ENCODE peak calls at places on chromosomes 16 and 17, in ten cellular contexts. V is NCI-H1694; S is MCF 10A; D is RWPE1; M is stimulated activated naive CD8-positive, alpha-beta T cell treated with anti-CD3 and anti-CD28 coated beads, Interleukin-15, amount 100 ng/mL, for 72 hours; W is ascending aorta; F is stimulated activated CD4-positive, alpha-beta T cell treated with anti-CD3 and anti-CD28 coated beads, TNF-alpha, amount 100 ng/mL, for 48 hours; J is epithelial cell of proximal tubule; T is activated CD4-positive, alpha-beta T cell treated with anti-CD3 and anti-CD28 coated beads for 24 hours; X is stimulated activated CD8-positive, alpha-beta memory T cell treated with anti-CD3 and anti-CD28 coated beads, Interleukin-4, amount 100 ng/mL, for 1 hour. G is an unnamed sample.

GRCh38 chr17:82200743-82201497 is 11.7 kb downstream of the CCDC57 start:
- DNase-seq in V (no peak), S (no peak), D (no peak), M (peak), W (no peak), F (no peak), J (no peak), T (peak), X (no peak), G (peak)

GRCh38 chr17:66441012-66441703 is 138.7 kb downstream of the PRKCA start:
- DNase-seq in V (no peak), S (peak), D (no peak), M (no peak), W (no peak), F (no peak), J (no peak), T (no peak), X (no peak), G (no peak)

GRCh38 chr16:30069575-30070462 is 4.3 kb downstream of the ALDOA start:
- DNase-seq in V (no peak), S (no peak), D (no peak), M (no peak), W (no peak), F (no peak), J (no peak), T (no peak), X (no peak), G (no peak)

GRCh38 chr16:60432472-60432871 is 1603.8 kb downstream of the CDH8 start:
- DNase-seq in V (no peak), S (no peak), D (no peak), M (no peak), W (no peak), F (no peak), J (no peak), T (no peak), X (no peak), G (no peak)

GRCh38 chr16:4450921-4451619 is 23.4 kb downstream of the NMRAL1 start:
- DNase-seq in V (peak), S (no peak), D (no peak), M (no peak), W (no peak), F (no peak), J (no peak), T (no peak), X (no peak), G (no peak)

GRCh38 chr17:41687828-41688640 is 651 bp upstream of the EIF1 start:
- DNase-seq in V (peak), S (peak), D (peak), M (peak), W (no peak), F (no peak), J (no peak), T (no peak), X (peak), G (peak)

GRCh38 chr17:6755281-6755680 is 565 bp upstream of the XAF1 start:
- DNase-seq in V (no peak), S (no peak), D (no peak), M (no peak), W (peak), F (no peak), J (no peak), T (no peak), X (no peak), G (no peak)

GRCh38 chr17:80187090-80187489 is 17.3 kb downstream of the CARD14 start:
- DNase-seq in V (no peak), S (peak), D (peak), M (no peak), W (no peak), F (no peak), J (no peak), T (no peak), X (no peak), G (no peak)

GRCh38 chr16:56637814-56638750 is at the start of gene MT1A:
- DNase-seq in V (no peak), S (no peak), D (no peak), M (no peak), W (peak), F (no peak), J (no peak), T (no peak), X (no peak), G (no peak)

GRCh38 chr17:55672585-55673501 is 49.8 kb downstream of the TMEM100 start:
- DNase-seq in V (no peak), S (peak), D (no peak), M (no peak), W (no peak), F (no peak), J (no peak), T (no peak), X (no peak), G (no peak)

GRCh38 chr16:67268136-67268579 is 11.2 kb upstream of the PLEKHG4 start:
- DNase-seq in V (no peak), S (peak), D (no peak), M (no peak), W (peak), F (no peak), J (no peak), T (no peak), X (no peak), G (no peak)

GRCh38 chr17:5050281-5050680 is 15.1 kb upstream of the SLC52A1 start:
- DNase-seq in V (no peak), S (no peak), D (no peak), M (no peak), W (no peak), F (no peak), J (no peak), T (no peak), X (no peak), G (no peak)

GRCh38 chr16:89171216-89172170 is at the start of gene CDH15:
- DNase-seq in V (peak), S (peak), D (peak), M (peak), W (peak), F (peak), J (no peak), T (peak), X (peak), G (peak)

GRCh38 chr17:51258756-51259573 is 884 bp downstream of the MBTD1 start:
- DNase-seq in V (no peak), S (no peak), D (peak), M (no peak), W (no peak), F (no peak), J (no peak), T (no peak), X (no peak), G (no peak)

GRCh38 chr16:9489823-9490467 is 398.5 kb downstream of the HAPSTR1 start:
- DNase-seq in V (no peak), S (no peak), D (no peak), M (no peak), W (no peak), F (no peak), J (no peak), T (no peak), X (no peak), G (no peak)

GRCh38 chr16:70267516-70267915 is 15.8 kb upstream of the EXOSC6 start:
- DNase-seq in V (peak), S (peak), D (no peak), M (no peak), W (no peak), F (no peak), J (no peak), T (no peak), X (no peak), G (no peak)

GRCh38 chr16:30444231-30445148 is 1.2 kb downstream of the SEPHS2 start:
- DNase-seq in V (no peak), S (no peak), D (no peak), M (no peak), W (no peak), F (no peak), J (no peak), T (no peak), X (no peak), G (no peak)

GRCh38 chr17:66711936-66712335 is 123.0 kb upstream of the CACNG5 start:
- DNase-seq in V (no peak), S (peak), D (peak), M (no peak), W (peak), F (no peak), J (no peak), T (no peak), X (no peak), G (no peak)

GRCh38 chr16:5900046-5900445 is 802.5 kb upstream of the EEF2KMT start:
- DNase-seq in V (no peak), S (no peak), D (no peak), M (no peak), W (no peak), F (no peak), J (no peak), T (no peak), X (no peak), G (no peak)

GRCh38 chr16:81752225-81752875 is 26.7 kb upstream of the PLCG2 start:
- DNase-seq in V (no peak), S (no peak), D (no peak), M (no peak), W (peak), F (no peak), J (no peak), T (no peak), X (no peak), G (peak)

GRCh38 chr16:4239682-4240175 is 2.2 kb downstream of the SRL start:
- DNase-seq in V (no peak), S (no peak), D (no peak), M (no peak), W (no peak), F (no peak), J (no peak), T (no peak), X (no peak), G (no peak)

GRCh38 chr16:64416232-64417010 is 705.4 kb downstream of the CDH11 start:
- DNase-seq in V (no peak), S (peak), D (no peak), M (no peak), W (no peak), F (no peak), J (no peak), T (no peak), X (no peak), G (no peak)

GRCh38 chr16:54118846-54119245 is 167.7 kb downstream of the IRX3 start:
- DNase-seq in V (no peak), S (peak), D (no peak), M (no peak), W (no peak), F (no peak), J (no peak), T (no peak), X (no peak), G (no peak)

GRCh38 chr17:41835214-41835799 is 725 bp downstream of the NT5C3B start:
- DNase-seq in V (no peak), S (no peak), D (peak), M (no peak), W (no peak), F (no peak), J (no peak), T (no peak), X (no peak), G (no peak)

GRCh38 chr17:50240876-50241275 is 33.4 kb upstream of the TMEM92 start:
- DNase-seq in V (no peak), S (no peak), D (no peak), M (no peak), W (no peak), F (no peak), J (no peak), T (no peak), X (no peak), G (no peak)

GRCh38 chr17:7848131-7848579 is 6.7 kb upstream of the TMEM88 start:
- DNase-seq in V (no peak), S (no peak), D (no peak), M (no peak), W (peak), F (no peak), J (no peak), T (no peak), X (no peak), G (no peak)

GRCh38 chr17:22410136-22410535 is 717.8 kb downstream of the KCNJ18 start:
- DNase-seq in V (no peak), S (no peak), D (no peak), M (no peak), W (no peak), F (no peak), J (no peak), T (no peak), X (no peak), G (no peak)

GRCh38 chr17:63928966-63929695 is 3.0 kb downstream of the CD79B start:
- DNase-seq in V (no peak), S (no peak), D (no peak), M (no peak), W (no peak), F (no peak), J (no peak), T (no peak), X (no peak), G (no peak)

GRCh38 chr17:1485748-1486376 is 6.6 kb downstream of the MYO1C start:
- DNase-seq in V (no peak), S (peak), D (peak), M (peak), W (peak), F (peak), J (no peak), T (peak), X (peak), G (no peak)

GRCh38 chr16:84471966-84472365 is 32.5 kb downstream of the MEAK7 start:
- DNase-seq in V (no peak), S (no peak), D (no peak), M (no peak), W (no peak), F (no peak), J (no peak), T (no peak), X (no peak), G (no peak)

GRCh38 chr17:80153004-80153403 is 6.1 kb upstream of the EIF4A3 start:
- DNase-seq in V (no peak), S (no peak), D (no peak), M (no peak), W (no peak), F (no peak), J (no peak), T (no peak), X (no peak), G (no peak)

GRCh38 chr17:74875970-74876593 is 3.3 kb upstream of the FDXR start:
- DNase-seq in V (no peak), S (no peak), D (no peak), M (no peak), W (no peak), F (no peak), J (no peak), T (no peak), X (no peak), G (no peak)

GRCh38 chr17:44733753-44734152 is 25.0 kb upstream of the ADAM11 start:
- DNase-seq in V (peak), S (peak), D (peak), M (no peak), W (no peak), F (no peak), J (no peak), T (no peak), X (no peak), G (no peak)

GRCh38 chr17:42097691-42098661 is at the start of gene ZNF385C:
- DNase-seq in V (no peak), S (no peak), D (no peak), M (no peak), W (no peak), F (no peak), J (no peak), T (peak), X (peak), G (no peak)

GRCh38 chr16:58461056-58461455 is 38.9 kb upstream of the NDRG4 start:
- DNase-seq in V (no peak), S (no peak), D (peak), M (no peak), W (no peak), F (no peak), J (no peak), T (no peak), X (no peak), G (no peak)